ENCODE peak calls at places on chromosomes 5 and 9, in ten cellular contexts. One of them, this sample, is unnamed.

GRCh38 chr5:98341038-98341710 is 432.3 kb upstream of the RGMB start:
- DNase-seq in CD8-positive, alpha-beta memory T cell: no peak
- DNase-seq in progenitor cell of endocrine pancreas: no peak
- DNase-seq in AML-193: no peak
- DNase-seq in NCI-H1694 treated with DMSO at 0.1 percent for 48 hours: no peak
- DNase-seq in activated T-cell treated with anti-CD3 and anti-CD28 coated beads for 4 hours: no peak
- DNase-seq in SK-MEL-5: no peak
- DNase-seq in astrocyte: peak; percentile 97
- DNase-seq in HEK293T: no peak
- DNase-seq in stimulated activated effector memory CD8-positive, alpha-beta T cell treated with anti-CD3 and anti-CD28 coated beads, Interleukin-12 subunit alpha, Interleukin-12 subunit beta, amount 100 ng/mL, for 72 hours: no peak
- DNase-seq in this sample: no peak

GRCh38 chr9:133429641-133430161 is 7.5 kb downstream of the ADAMTS13 start:
- DNase-seq in AML-193: no peak
- DNase-seq in HEK293T: no peak
- DNase-seq in NCI-H1694 treated with DMSO at 0.1 percent for 48 hours: no peak
- DNase-seq in CD8-positive, alpha-beta memory T cell: no peak
- DNase-seq in stimulated activated effector memory CD8-positive, alpha-beta T cell treated with anti-CD3 and anti-CD28 coated beads, Interleukin-12 subunit alpha, Interleukin-12 subunit beta, amount 100 ng/mL, for 72 hours: no peak
- DNase-seq in activated T-cell treated with anti-CD3 and anti-CD28 coated beads for 4 hours: no peak
- DNase-seq in astrocyte: peak; percentile 8
- DNase-seq in SK-MEL-5: no peak
- DNase-seq in progenitor cell of endocrine pancreas: peak; percentile 64
- DNase-seq in this sample: no peak

GRCh38 chr5:162052671-162053070 is 14.9 kb upstream of the GABRG2 start:
- DNase-seq in SK-MEL-5: no peak
- DNase-seq in progenitor cell of endocrine pancreas: no peak
- DNase-seq in NCI-H1694 treated with DMSO at 0.1 percent for 48 hours: no peak
- DNase-seq in activated T-cell treated with anti-CD3 and anti-CD28 coated beads for 4 hours: no peak
- DNase-seq in stimulated activated effector memory CD8-positive, alpha-beta T cell treated with anti-CD3 and anti-CD28 coated beads, Interleukin-12 subunit alpha, Interleukin-12 subunit beta, amount 100 ng/mL, for 72 hours: no peak
- DNase-seq in HEK293T: no peak
- DNase-seq in AML-193: no peak
- DNase-seq in astrocyte: no peak
- DNase-seq in CD8-positive, alpha-beta memory T cell: no peak
- DNase-seq in this sample: no peak

GRCh38 chr9:131707677-131708612 is 31.9 kb downstream of the RAPGEF1 start:
- DNase-seq in AML-193: peak; percentile 83
- DNase-seq in HEK293T: no peak
- DNase-seq in CD8-positive, alpha-beta memory T cell: no peak
- DNase-seq in NCI-H1694 treated with DMSO at 0.1 percent for 48 hours: no peak
- DNase-seq in activated T-cell treated with anti-CD3 and anti-CD28 coated beads for 4 hours: no peak
- DNase-seq in SK-MEL-5: no peak
- DNase-seq in stimulated activated effector memory CD8-positive, alpha-beta T cell treated with anti-CD3 and anti-CD28 coated beads, Interleukin-12 subunit alpha, Interleukin-12 subunit beta, amount 100 ng/mL, for 72 hours: no peak
- DNase-seq in astrocyte: peak; percentile 79
- DNase-seq in progenitor cell of endocrine pancreas: no peak
- DNase-seq in this sample: peak; percentile 83

GRCh38 chr5:116084231-116084630 is 594 bp upstream of the COMMD10 start:
- DNase-seq in activated T-cell treated with anti-CD3 and anti-CD28 coated beads for 4 hours: no peak
- DNase-seq in CD8-positive, alpha-beta memory T cell: peak; percentile 48
- DNase-seq in stimulated activated effector memory CD8-positive, alpha-beta T cell treated with anti-CD3 and anti-CD28 coated beads, Interleukin-12 subunit alpha, Interleukin-12 subunit beta, amount 100 ng/mL, for 72 hours: peak; percentile 60
- DNase-seq in AML-193: peak; percentile 27
- DNase-seq in NCI-H1694 treated with DMSO at 0.1 percent for 48 hours: no peak
- DNase-seq in HEK293T: peak; percentile 18
- DNase-seq in astrocyte: peak; percentile 14
- DNase-seq in progenitor cell of endocrine pancreas: no peak
- DNase-seq in SK-MEL-5: no peak
- DNase-seq in this sample: peak; percentile 20

GRCh38 chr5:169695919-169696490 is 58.9 kb downstream of the DOCK2 start:
- DNase-seq in AML-193: no peak
- DNase-seq in activated T-cell treated with anti-CD3 and anti-CD28 coated beads for 4 hours: no peak
- DNase-seq in SK-MEL-5: no peak
- DNase-seq in astrocyte: peak; percentile 99
- DNase-seq in progenitor cell of endocrine pancreas: no peak
- DNase-seq in NCI-H1694 treated with DMSO at 0.1 percent for 48 hours: no peak
- DNase-seq in HEK293T: peak; percentile 22
- DNase-seq in CD8-positive, alpha-beta memory T cell: no peak
- DNase-seq in stimulated activated effector memory CD8-positive, alpha-beta T cell treated with anti-CD3 and anti-CD28 coated beads, Interleukin-12 subunit alpha, Interleukin-12 subunit beta, amount 100 ng/mL, for 72 hours: no peak
- DNase-seq in this sample: no peak

GRCh38 chr9:129665008-129665771 is at the start of gene PRRX2:
- DNase-seq in astrocyte: peak; percentile 36
- DNase-seq in activated T-cell treated with anti-CD3 and anti-CD28 coated beads for 4 hours: peak; percentile 32
- DNase-seq in progenitor cell of endocrine pancreas: no peak
- DNase-seq in stimulated activated effector memory CD8-positive, alpha-beta T cell treated with anti-CD3 and anti-CD28 coated beads, Interleukin-12 subunit alpha, Interleukin-12 subunit beta, amount 100 ng/mL, for 72 hours: no peak
- DNase-seq in AML-193: no peak
- DNase-seq in SK-MEL-5: no peak
- DNase-seq in NCI-H1694 treated with DMSO at 0.1 percent for 48 hours: no peak
- DNase-seq in HEK293T: no peak
- DNase-seq in CD8-positive, alpha-beta memory T cell: peak; percentile 14
- DNase-seq in this sample: no peak

GRCh38 chr9:118321823-118322222 is 617.6 kb downstream of the TLR4 start:
- DNase-seq in astrocyte: no peak
- DNase-seq in SK-MEL-5: no peak
- DNase-seq in stimulated activated effector memory CD8-positive, alpha-beta T cell treated with anti-CD3 and anti-CD28 coated beads, Interleukin-12 subunit alpha, Interleukin-12 subunit beta, amount 100 ng/mL, for 72 hours: no peak
- DNase-seq in CD8-positive, alpha-beta memory T cell: no peak
- DNase-seq in activated T-cell treated with anti-CD3 and anti-CD28 coated beads for 4 hours: no peak
- DNase-seq in progenitor cell of endocrine pancreas: no peak
- DNase-seq in NCI-H1694 treated with DMSO at 0.1 percent for 48 hours: no peak
- DNase-seq in AML-193: no peak
- DNase-seq in HEK293T: no peak
- DNase-seq in this sample: no peak

GRCh38 chr5:72860499-72860898 is 44.0 kb downstream of the TNPO1 start:
- DNase-seq in progenitor cell of endocrine pancreas: no peak
- DNase-seq in SK-MEL-5: no peak
- DNase-seq in HEK293T: no peak
- DNase-seq in CD8-positive, alpha-beta memory T cell: no peak
- DNase-seq in stimulated activated effector memory CD8-positive, alpha-beta T cell treated with anti-CD3 and anti-CD28 coated beads, Interleukin-12 subunit alpha, Interleukin-12 subunit beta, amount 100 ng/mL, for 72 hours: no peak
- DNase-seq in activated T-cell treated with anti-CD3 and anti-CD28 coated beads for 4 hours: no peak
- DNase-seq in AML-193: no peak
- DNase-seq in astrocyte: peak; percentile 81
- DNase-seq in NCI-H1694 treated with DMSO at 0.1 percent for 48 hours: no peak
- DNase-seq in this sample: no peak

GRCh38 chr5:109859537-109859936 is 169.8 kb downstream of the MAN2A1 start:
- DNase-seq in astrocyte: no peak
- DNase-seq in stimulated activated effector memory CD8-positive, alpha-beta T cell treated with anti-CD3 and anti-CD28 coated beads, Interleukin-12 subunit alpha, Interleukin-12 subunit beta, amount 100 ng/mL, for 72 hours: no peak
- DNase-seq in activated T-cell treated with anti-CD3 and anti-CD28 coated beads for 4 hours: no peak
- DNase-seq in HEK293T: no peak
- DNase-seq in NCI-H1694 treated with DMSO at 0.1 percent for 48 hours: no peak
- DNase-seq in SK-MEL-5: no peak
- DNase-seq in AML-193: no peak
- DNase-seq in progenitor cell of endocrine pancreas: no peak
- DNase-seq in CD8-positive, alpha-beta memory T cell: no peak
- DNase-seq in this sample: no peak

GRCh38 chr5:179802950-179803562 is 3.6 kb downstream of the MGAT4B start:
- DNase-seq in CD8-positive, alpha-beta memory T cell: no peak
- DNase-seq in NCI-H1694 treated with DMSO at 0.1 percent for 48 hours: no peak
- DNase-seq in HEK293T: no peak
- DNase-seq in astrocyte: no peak
- DNase-seq in AML-193: no peak
- DNase-seq in activated T-cell treated with anti-CD3 and anti-CD28 coated beads for 4 hours: no peak
- DNase-seq in stimulated activated effector memory CD8-positive, alpha-beta T cell treated with anti-CD3 and anti-CD28 coated beads, Interleukin-12 subunit alpha, Interleukin-12 subunit beta, amount 100 ng/mL, for 72 hours: no peak
- DNase-seq in SK-MEL-5: no peak
- DNase-seq in progenitor cell of endocrine pancreas: no peak
- DNase-seq in this sample: no peak

GRCh38 chr9:36922548-36922947 is 111.5 kb downstream of the PAX5 start:
- DNase-seq in astrocyte: peak; percentile 68
- DNase-seq in SK-MEL-5: no peak
- DNase-seq in progenitor cell of endocrine pancreas: no peak
- DNase-seq in AML-193: no peak
- DNase-seq in CD8-positive, alpha-beta memory T cell: no peak
- DNase-seq in HEK293T: no peak
- DNase-seq in stimulated activated effector memory CD8-positive, alpha-beta T cell treated with anti-CD3 and anti-CD28 coated beads, Interleukin-12 subunit alpha, Interleukin-12 subunit beta, amount 100 ng/mL, for 72 hours: no peak
- DNase-seq in activated T-cell treated with anti-CD3 and anti-CD28 coated beads for 4 hours: no peak
- DNase-seq in NCI-H1694 treated with DMSO at 0.1 percent for 48 hours: no peak
- DNase-seq in this sample: no peak

GRCh38 chr5:151019331-151019730 is 1.1 kb upstream of the GPX3 start:
- DNase-seq in AML-193: no peak
- DNase-seq in NCI-H1694 treated with DMSO at 0.1 percent for 48 hours: no peak
- DNase-seq in activated T-cell treated with anti-CD3 and anti-CD28 coated beads for 4 hours: no peak
- DNase-seq in astrocyte: no peak
- DNase-seq in SK-MEL-5: no peak
- DNase-seq in stimulated activated effector memory CD8-positive, alpha-beta T cell treated with anti-CD3 and anti-CD28 coated beads, Interleukin-12 subunit alpha, Interleukin-12 subunit beta, amount 100 ng/mL, for 72 hours: no peak
- DNase-seq in HEK293T: no peak
- DNase-seq in CD8-positive, alpha-beta memory T cell: no peak
- DNase-seq in progenitor cell of endocrine pancreas: no peak
- DNase-seq in this sample: no peak

GRCh38 chr9:19498015-19498414 is 89.2 kb downstream of the ACER2 start:
- DNase-seq in AML-193: no peak
- DNase-seq in HEK293T: no peak
- DNase-seq in activated T-cell treated with anti-CD3 and anti-CD28 coated beads for 4 hours: no peak
- DNase-seq in SK-MEL-5: peak; percentile 30
- DNase-seq in progenitor cell of endocrine pancreas: no peak
- DNase-seq in stimulated activated effector memory CD8-positive, alpha-beta T cell treated with anti-CD3 and anti-CD28 coated beads, Interleukin-12 subunit alpha, Interleukin-12 subunit beta, amount 100 ng/mL, for 72 hours: no peak
- DNase-seq in astrocyte: no peak
- DNase-seq in CD8-positive, alpha-beta memory T cell: no peak
- DNase-seq in NCI-H1694 treated with DMSO at 0.1 percent for 48 hours: no peak
- DNase-seq in this sample: peak; percentile 15

GRCh38 chr5:95620030-95620869 is at the start of gene GPR150:
- DNase-seq in HEK293T: no peak
- DNase-seq in SK-MEL-5: no peak
- DNase-seq in AML-193: peak; percentile 33
- DNase-seq in NCI-H1694 treated with DMSO at 0.1 percent for 48 hours: peak; percentile 8
- DNase-seq in CD8-positive, alpha-beta memory T cell: peak; percentile 63
- DNase-seq in stimulated activated effector memory CD8-positive, alpha-beta T cell treated with anti-CD3 and anti-CD28 coated beads, Interleukin-12 subunit alpha, Interleukin-12 subunit beta, amount 100 ng/mL, for 72 hours: peak; percentile 76
- DNase-seq in astrocyte: peak; percentile 24
- DNase-seq in progenitor cell of endocrine pancreas: peak; percentile 48
- DNase-seq in activated T-cell treated with anti-CD3 and anti-CD28 coated beads for 4 hours: no peak
- DNase-seq in this sample: no peak

GRCh38 chr5:31036407-31036806 is 157.1 kb upstream of the CDH6 start:
- DNase-seq in astrocyte: peak; percentile 76
- DNase-seq in stimulated activated effector memory CD8-positive, alpha-beta T cell treated with anti-CD3 and anti-CD28 coated beads, Interleukin-12 subunit alpha, Interleukin-12 subunit beta, amount 100 ng/mL, for 72 hours: no peak
- DNase-seq in CD8-positive, alpha-beta memory T cell: no peak
- DNase-seq in SK-MEL-5: no peak
- DNase-seq in HEK293T: no peak
- DNase-seq in progenitor cell of endocrine pancreas: no peak
- DNase-seq in activated T-cell treated with anti-CD3 and anti-CD28 coated beads for 4 hours: no peak
- DNase-seq in AML-193: no peak
- DNase-seq in NCI-H1694 treated with DMSO at 0.1 percent for 48 hours: no peak
- DNase-seq in this sample: no peak

GRCh38 chr9:4857163-4857562 is 64.4 kb downstream of the RCL1 start:
- DNase-seq in AML-193: no peak
- DNase-seq in activated T-cell treated with anti-CD3 and anti-CD28 coated beads for 4 hours: no peak
- DNase-seq in astrocyte: no peak
- DNase-seq in CD8-positive, alpha-beta memory T cell: no peak
- DNase-seq in progenitor cell of endocrine pancreas: no peak
- DNase-seq in NCI-H1694 treated with DMSO at 0.1 percent for 48 hours: no peak
- DNase-seq in SK-MEL-5: peak; percentile 88
- DNase-seq in stimulated activated effector memory CD8-positive, alpha-beta T cell treated with anti-CD3 and anti-CD28 coated beads, Interleukin-12 subunit alpha, Interleukin-12 subunit beta, amount 100 ng/mL, for 72 hours: no peak
- DNase-seq in HEK293T: no peak
- DNase-seq in this sample: peak; percentile 99

GRCh38 chr9:6498982-6499381 is 86.0 kb downstream of the UHRF2 start:
- DNase-seq in astrocyte: peak; percentile 74
- DNase-seq in activated T-cell treated with anti-CD3 and anti-CD28 coated beads for 4 hours: no peak
- DNase-seq in AML-193: no peak
- DNase-seq in progenitor cell of endocrine pancreas: no peak
- DNase-seq in SK-MEL-5: peak; percentile 38
- DNase-seq in CD8-positive, alpha-beta memory T cell: no peak
- DNase-seq in NCI-H1694 treated with DMSO at 0.1 percent for 48 hours: no peak
- DNase-seq in stimulated activated effector memory CD8-positive, alpha-beta T cell treated with anti-CD3 and anti-CD28 coated beads, Interleukin-12 subunit alpha, Interleukin-12 subunit beta, amount 100 ng/mL, for 72 hours: no peak
- DNase-seq in HEK293T: no peak
- DNase-seq in this sample: no peak

GRCh38 chr9:20553750-20554149 is 68.5 kb downstream of the MLLT3 start:
- DNase-seq in NCI-H1694 treated with DMSO at 0.1 percent for 48 hours: no peak
- DNase-seq in SK-MEL-5: no peak
- DNase-seq in AML-193: no peak
- DNase-seq in activated T-cell treated with anti-CD3 and anti-CD28 coated beads for 4 hours: no peak
- DNase-seq in HEK293T: no peak
- DNase-seq in astrocyte: no peak
- DNase-seq in stimulated activated effector memory CD8-positive, alpha-beta T cell treated with anti-CD3 and anti-CD28 coated beads, Interleukin-12 subunit alpha, Interleukin-12 subunit beta, amount 100 ng/mL, for 72 hours: no peak
- DNase-seq in progenitor cell of endocrine pancreas: no peak
- DNase-seq in CD8-positive, alpha-beta memory T cell: no peak
- DNase-seq in this sample: no peak

GRCh38 chr5:136036991-136037705 is 8.4 kb downstream of the TGFBI start:
- DNase-seq in astrocyte: peak; percentile 93
- DNase-seq in stimulated activated effector memory CD8-positive, alpha-beta T cell treated with anti-CD3 and anti-CD28 coated beads, Interleukin-12 subunit alpha, Interleukin-12 subunit beta, amount 100 ng/mL, for 72 hours: peak; percentile 82
- DNase-seq in NCI-H1694 treated with DMSO at 0.1 percent for 48 hours: no peak
- DNase-seq in HEK293T: no peak
- DNase-seq in CD8-positive, alpha-beta memory T cell: no peak
- DNase-seq in activated T-cell treated with anti-CD3 and anti-CD28 coated beads for 4 hours: no peak
- DNase-seq in SK-MEL-5: peak; percentile 94
- DNase-seq in progenitor cell of endocrine pancreas: no peak
- DNase-seq in AML-193: peak; percentile 82
- DNase-seq in this sample: no peak

GRCh38 chr5:145887217-145887616 is 14.4 kb upstream of the GRXCR2 start:
- DNase-seq in CD8-positive, alpha-beta memory T cell: no peak
- DNase-seq in NCI-H1694 treated with DMSO at 0.1 percent for 48 hours: no peak
- DNase-seq in stimulated activated effector memory CD8-positive, alpha-beta T cell treated with anti-CD3 and anti-CD28 coated beads, Interleukin-12 subunit alpha, Interleukin-12 subunit beta, amount 100 ng/mL, for 72 hours: no peak
- DNase-seq in activated T-cell treated with anti-CD3 and anti-CD28 coated beads for 4 hours: no peak
- DNase-seq in astrocyte: no peak
- DNase-seq in AML-193: no peak
- DNase-seq in progenitor cell of endocrine pancreas: no peak
- DNase-seq in HEK293T: no peak
- DNase-seq in SK-MEL-5: peak; percentile 22
- DNase-seq in this sample: peak; percentile 51

GRCh38 chr5:148739524-148739923 is 85.2 kb upstream of the HTR4 start:
- DNase-seq in astrocyte: peak; percentile 33
- DNase-seq in NCI-H1694 treated with DMSO at 0.1 percent for 48 hours: no peak
- DNase-seq in HEK293T: no peak
- DNase-seq in AML-193: no peak
- DNase-seq in CD8-positive, alpha-beta memory T cell: no peak
- DNase-seq in progenitor cell of endocrine pancreas: no peak
- DNase-seq in activated T-cell treated with anti-CD3 and anti-CD28 coated beads for 4 hours: no peak
- DNase-seq in stimulated activated effector memory CD8-positive, alpha-beta T cell treated with anti-CD3 and anti-CD28 coated beads, Interleukin-12 subunit alpha, Interleukin-12 subunit beta, amount 100 ng/mL, for 72 hours: no peak
- DNase-seq in SK-MEL-5: no peak
- DNase-seq in this sample: no peak

GRCh38 chr9:121599872-121600585 is 51.4 kb upstream of the DAB2IP start:
- DNase-seq in CD8-positive, alpha-beta memory T cell: no peak
- DNase-seq in NCI-H1694 treated with DMSO at 0.1 percent for 48 hours: no peak
- DNase-seq in stimulated activated effector memory CD8-positive, alpha-beta T cell treated with anti-CD3 and anti-CD28 coated beads, Interleukin-12 subunit alpha, Interleukin-12 subunit beta, amount 100 ng/mL, for 72 hours: no peak
- DNase-seq in astrocyte: no peak
- DNase-seq in progenitor cell of endocrine pancreas: no peak
- DNase-seq in SK-MEL-5: no peak
- DNase-seq in HEK293T: peak; percentile 35
- DNase-seq in AML-193: no peak
- DNase-seq in activated T-cell treated with anti-CD3 and anti-CD28 coated beads for 4 hours: no peak
- DNase-seq in this sample: no peak

GRCh38 chr5:132467292-132467984 is 23.1 kb downstream of the IRF1 start:
- DNase-seq in progenitor cell of endocrine pancreas: no peak
- DNase-seq in astrocyte: no peak
- DNase-seq in HEK293T: no peak
- DNase-seq in SK-MEL-5: no peak
- DNase-seq in CD8-positive, alpha-beta memory T cell: no peak
- DNase-seq in NCI-H1694 treated with DMSO at 0.1 percent for 48 hours: no peak
- DNase-seq in stimulated activated effector memory CD8-positive, alpha-beta T cell treated with anti-CD3 and anti-CD28 coated beads, Interleukin-12 subunit alpha, Interleukin-12 subunit beta, amount 100 ng/mL, for 72 hours: no peak
- DNase-seq in AML-193: peak; percentile 53
- DNase-seq in activated T-cell treated with anti-CD3 and anti-CD28 coated beads for 4 hours: no peak
- DNase-seq in this sample: peak; percentile 82

GRCh38 chr5:139746691-139747582 is 48.7 kb upstream of the PSD2 start:
- DNase-seq in activated T-cell treated with anti-CD3 and anti-CD28 coated beads for 4 hours: peak; percentile 82
- DNase-seq in progenitor cell of endocrine pancreas: no peak
- DNase-seq in NCI-H1694 treated with DMSO at 0.1 percent for 48 hours: peak; percentile 94
- DNase-seq in HEK293T: no peak
- DNase-seq in AML-193: no peak
- DNase-seq in stimulated activated effector memory CD8-positive, alpha-beta T cell treated with anti-CD3 and anti-CD28 coated beads, Interleukin-12 subunit alpha, Interleukin-12 subunit beta, amount 100 ng/mL, for 72 hours: peak; percentile 87
- DNase-seq in astrocyte: peak; percentile 16
- DNase-seq in CD8-positive, alpha-beta memory T cell: peak; percentile 68
- DNase-seq in SK-MEL-5: no peak
- DNase-seq in this sample: no peak

GRCh38 chr5:134175874-134176522 is 752 bp downstream of the SKP1 start:
- DNase-seq in NCI-H1694 treated with DMSO at 0.1 percent for 48 hours: no peak
- DNase-seq in CD8-positive, alpha-beta memory T cell: no peak
- DNase-seq in SK-MEL-5: peak; percentile 22
- DNase-seq in activated T-cell treated with anti-CD3 and anti-CD28 coated beads for 4 hours: peak; percentile 21
- DNase-seq in HEK293T: peak; percentile 9
- DNase-seq in stimulated activated effector memory CD8-positive, alpha-beta T cell treated with anti-CD3 and anti-CD28 coated beads, Interleukin-12 subunit alpha, Interleukin-12 subunit beta, amount 100 ng/mL, for 72 hours: no peak
- DNase-seq in astrocyte: peak; percentile 25
- DNase-seq in progenitor cell of endocrine pancreas: no peak
- DNase-seq in AML-193: no peak
- DNase-seq in this sample: peak; percentile 61

GRCh38 chr9:13173553-13173952 is 105.9 kb downstream of the MPDZ start:
- DNase-seq in activated T-cell treated with anti-CD3 and anti-CD28 coated beads for 4 hours: no peak
- DNase-seq in HEK293T: no peak
- DNase-seq in SK-MEL-5: no peak
- DNase-seq in AML-193: no peak
- DNase-seq in stimulated activated effector memory CD8-positive, alpha-beta T cell treated with anti-CD3 and anti-CD28 coated beads, Interleukin-12 subunit alpha, Interleukin-12 subunit beta, amount 100 ng/mL, for 72 hours: no peak
- DNase-seq in CD8-positive, alpha-beta memory T cell: no peak
- DNase-seq in NCI-H1694 treated with DMSO at 0.1 percent for 48 hours: no peak
- DNase-seq in progenitor cell of endocrine pancreas: no peak
- DNase-seq in astrocyte: no peak
- DNase-seq in this sample: no peak

GRCh38 chr9:93083592-93084470 is 12.2 kb upstream of the CARD19 start:
- DNase-seq in activated T-cell treated with anti-CD3 and anti-CD28 coated beads for 4 hours: no peak
- DNase-seq in HEK293T: no peak
- DNase-seq in NCI-H1694 treated with DMSO at 0.1 percent for 48 hours: no peak
- DNase-seq in CD8-positive, alpha-beta memory T cell: no peak
- DNase-seq in progenitor cell of endocrine pancreas: no peak
- DNase-seq in AML-193: no peak
- DNase-seq in astrocyte: no peak
- DNase-seq in SK-MEL-5: no peak
- DNase-seq in stimulated activated effector memory CD8-positive, alpha-beta T cell treated with anti-CD3 and anti-CD28 coated beads, Interleukin-12 subunit alpha, Interleukin-12 subunit beta, amount 100 ng/mL, for 72 hours: no peak
- DNase-seq in this sample: peak; percentile 83